ENCODE peak calls at places on chromosomes 12 and 14, in five cellular contexts. D is memory B cell; U is astrocyte of the cerebellum; G is stimulated activated CD4-positive, alpha-beta T cell treated with anti-CD3 and anti-CD28 coated beads, Interleukin-15, amount 100 ng/mL, for 24 hours; V is uterus. I is an unnamed sample.

GRCh38 chr14:96122496-96122895 is 82.1 kb upstream of the BDKRB2 start:
- DNase-seq in D (no peak), U (no peak), G (no peak), V (peak), I (no peak)

GRCh38 chr12:24499151-24500146 is 449.5 kb downstream of the BCAT1 start:
- DNase-seq in D (no peak), U (no peak), G (no peak), V (no peak), I (no peak)

GRCh38 chr12:7188557-7189397 is 709 bp upstream of the PEX5 start:
- DNase-seq in D (peak), U (peak), G (peak), V (peak), I (peak)

GRCh38 chr12:25594376-25594775 is 41.3 kb upstream of the LMNTD1 start:
- DNase-seq in D (no peak), U (no peak), G (no peak), V (no peak), I (no peak)

GRCh38 chr14:31950760-31951637 is 126.1 kb upstream of the ARHGAP5 start:
- DNase-seq in D (no peak), U (peak), G (no peak), V (peak), I (peak)

GRCh38 chr12:9707864-9708808 is 24.8 kb downstream of the CLECL1 start:
- DNase-seq in D (peak), U (peak), G (peak), V (peak), I (peak)

GRCh38 chr12:93441111-93441616 is 583 bp downstream of the UBE2N start:
- DNase-seq in D (no peak), U (no peak), G (peak), V (peak), I (peak)

GRCh38 chr14:21408152-21408551 is 24.3 kb upstream of the SUPT16H start:
- DNase-seq in D (no peak), U (peak), G (no peak), V (no peak), I (no peak)

GRCh38 chr12:32502693-32503510 is 103.5 kb downstream of the FGD4 start:
- DNase-seq in D (no peak), U (no peak), G (no peak), V (peak), I (no peak)

GRCh38 chr14:36271939-36272907 is 48.2 kb downstream of the MBIP start:
- DNase-seq in D (no peak), U (peak), G (peak), V (no peak), I (no peak)

GRCh38 chr12:48997719-48998496 is 1.3 kb downstream of the DDN start:
- DNase-seq in D (peak), U (no peak), G (peak), V (no peak), I (peak)

GRCh38 chr14:99272669-99273024 is 650 bp upstream of the BCL11B start:
- DNase-seq in D (no peak), U (no peak), G (no peak), V (no peak), I (no peak)

GRCh38 chr14:96130854-96131253 is 73.8 kb upstream of the BDKRB2 start:
- DNase-seq in D (no peak), U (no peak), G (no peak), V (no peak), I (no peak)

GRCh38 chr12:51240971-51241370 is 2.3 kb downstream of the DAZAP2 start:
- DNase-seq in D (no peak), U (no peak), G (no peak), V (no peak), I (no peak)

GRCh38 chr14:77376771-77377501 is at the start of the genes SAMD15 and TMED8:
- DNase-seq in D (peak), U (peak), G (peak), V (peak), I (peak)

GRCh38 chr14:100192250-100192671 is 32.8 kb upstream of the DEGS2 start:
- DNase-seq in D (no peak), U (no peak), G (peak), V (peak), I (peak)

GRCh38 chr12:102551186-102551585 is 70.8 kb upstream of the IGF1 start:
- DNase-seq in D (no peak), U (peak), G (no peak), V (no peak), I (no peak)

I was measured in left cardiac atrium.